ENCODE peak calls at places on chromosomes 1 and 21, in eight cellular contexts. One of them, this sample, is unnamed.

GRCh38 chr1:107555578-107555977 is 409.4 kb downstream of the VAV3 start:
- DNase-seq in mesendoderm: peak
- DNase-seq in RWPE2: no peak
- DNase-seq in CD4-positive, alpha-beta memory T cell: no peak
- DNase-seq in CD8-positive, alpha-beta T cell: no peak
- DNase-seq in cardiac fibroblast: no peak
- DNase-seq in foreskin fibroblast: no peak
- DNase-seq in heart left ventricle: no peak
- DNase-seq in this sample: no peak

GRCh38 chr1:55140546-55140983 is 74.6 kb downstream of the USP24 start:
- DNase-seq in mesendoderm: peak
- DNase-seq in RWPE2: no peak
- DNase-seq in CD4-positive, alpha-beta memory T cell: peak
- DNase-seq in CD8-positive, alpha-beta T cell: peak
- DNase-seq in cardiac fibroblast: peak
- DNase-seq in foreskin fibroblast: peak
- DNase-seq in heart left ventricle: no peak
- DNase-seq in this sample: peak

GRCh38 chr1:12172042-12172851 is 5.5 kb downstream of the TNFRSF1B start:
- DNase-seq in mesendoderm: no peak
- DNase-seq in RWPE2: no peak
- DNase-seq in CD4-positive, alpha-beta memory T cell: peak
- DNase-seq in CD8-positive, alpha-beta T cell: no peak
- DNase-seq in cardiac fibroblast: no peak
- DNase-seq in foreskin fibroblast: no peak
- DNase-seq in heart left ventricle: no peak
- DNase-seq in this sample: no peak

GRCh38 chr1:13699936-13700520 is at the start of gene PRDM2:
- DNase-seq in mesendoderm: peak
- DNase-seq in RWPE2: no peak
- DNase-seq in CD4-positive, alpha-beta memory T cell: peak
- DNase-seq in CD8-positive, alpha-beta T cell: peak
- DNase-seq in cardiac fibroblast: peak
- DNase-seq in foreskin fibroblast: peak
- DNase-seq in heart left ventricle: peak
- DNase-seq in this sample: no peak

GRCh38 chr1:149986486-149987296 is 23.8 kb downstream of the OTUD7B start:
- DNase-seq in mesendoderm: peak
- DNase-seq in RWPE2: no peak
- DNase-seq in CD4-positive, alpha-beta memory T cell: no peak
- DNase-seq in CD8-positive, alpha-beta T cell: no peak
- DNase-seq in cardiac fibroblast: peak
- DNase-seq in foreskin fibroblast: peak
- DNase-seq in heart left ventricle: no peak
- DNase-seq in this sample: peak

GRCh38 chr1:70051926-70052325 is 153.5 kb downstream of the LRRC40 start:
- DNase-seq in mesendoderm: no peak
- DNase-seq in RWPE2: no peak
- DNase-seq in CD4-positive, alpha-beta memory T cell: no peak
- DNase-seq in CD8-positive, alpha-beta T cell: no peak
- DNase-seq in cardiac fibroblast: no peak
- DNase-seq in foreskin fibroblast: no peak
- DNase-seq in heart left ventricle: no peak
- DNase-seq in this sample: no peak

GRCh38 chr1:226679853-226680516 is 59.1 kb downstream of the ITPKB start:
- DNase-seq in mesendoderm: peak
- DNase-seq in RWPE2: no peak
- DNase-seq in CD4-positive, alpha-beta memory T cell: peak
- DNase-seq in CD8-positive, alpha-beta T cell: peak
- DNase-seq in cardiac fibroblast: peak
- DNase-seq in foreskin fibroblast: peak
- DNase-seq in heart left ventricle: peak
- DNase-seq in this sample: no peak

GRCh38 chr1:192696082-192696481 is 60.1 kb downstream of the RGS13 start:
- DNase-seq in mesendoderm: no peak
- DNase-seq in RWPE2: no peak
- DNase-seq in CD4-positive, alpha-beta memory T cell: no peak
- DNase-seq in CD8-positive, alpha-beta T cell: no peak
- DNase-seq in cardiac fibroblast: no peak
- DNase-seq in foreskin fibroblast: no peak
- DNase-seq in heart left ventricle: no peak
- DNase-seq in this sample: no peak

GRCh38 chr1:43074244-43074643 is 97.8 kb downstream of the EBNA1BP2 start:
- DNase-seq in mesendoderm: peak
- DNase-seq in RWPE2: no peak
- DNase-seq in CD4-positive, alpha-beta memory T cell: no peak
- DNase-seq in CD8-positive, alpha-beta T cell: no peak
- DNase-seq in cardiac fibroblast: no peak
- DNase-seq in foreskin fibroblast: no peak
- DNase-seq in heart left ventricle: no peak
- DNase-seq in this sample: no peak

GRCh38 chr1:81369814-81370213 is 430.9 kb upstream of the ADGRL2 start:
- DNase-seq in mesendoderm: peak
- DNase-seq in RWPE2: no peak
- DNase-seq in CD4-positive, alpha-beta memory T cell: no peak
- DNase-seq in CD8-positive, alpha-beta T cell: no peak
- DNase-seq in cardiac fibroblast: no peak
- DNase-seq in foreskin fibroblast: no peak
- DNase-seq in heart left ventricle: no peak
- DNase-seq in this sample: no peak

GRCh38 chr1:207393610-207394009 is 60.5 kb upstream of the CR2 start:
- DNase-seq in mesendoderm: no peak
- DNase-seq in RWPE2: peak
- DNase-seq in CD4-positive, alpha-beta memory T cell: no peak
- DNase-seq in CD8-positive, alpha-beta T cell: no peak
- DNase-seq in cardiac fibroblast: peak
- DNase-seq in foreskin fibroblast: peak
- DNase-seq in heart left ventricle: no peak
- DNase-seq in this sample: peak

GRCh38 chr1:18110968-18111367 is 3.4 kb downstream of the IGSF21 start:
- DNase-seq in mesendoderm: no peak
- DNase-seq in RWPE2: no peak
- DNase-seq in CD4-positive, alpha-beta memory T cell: no peak
- DNase-seq in CD8-positive, alpha-beta T cell: no peak
- DNase-seq in cardiac fibroblast: no peak
- DNase-seq in foreskin fibroblast: peak
- DNase-seq in heart left ventricle: peak
- DNase-seq in this sample: no peak

GRCh38 chr21:42338730-42339715 is 11.8 kb downstream of the TFF2 start:
- DNase-seq in mesendoderm: no peak
- DNase-seq in RWPE2: no peak
- DNase-seq in CD4-positive, alpha-beta memory T cell: no peak
- DNase-seq in CD8-positive, alpha-beta T cell: no peak
- DNase-seq in cardiac fibroblast: no peak
- DNase-seq in foreskin fibroblast: no peak
- DNase-seq in heart left ventricle: no peak
- DNase-seq in this sample: no peak

GRCh38 chr1:18932387-18932786 is 24.1 kb downstream of the IFFO2 start:
- DNase-seq in mesendoderm: no peak
- DNase-seq in RWPE2: no peak
- DNase-seq in CD4-positive, alpha-beta memory T cell: no peak
- DNase-seq in CD8-positive, alpha-beta T cell: no peak
- DNase-seq in cardiac fibroblast: no peak
- DNase-seq in foreskin fibroblast: no peak
- DNase-seq in heart left ventricle: no peak
- DNase-seq in this sample: no peak

GRCh38 chr1:2528016-2528415 is 1.6 kb upstream of the PANK4 start:
- DNase-seq in mesendoderm: no peak
- DNase-seq in RWPE2: no peak
- DNase-seq in CD4-positive, alpha-beta memory T cell: no peak
- DNase-seq in CD8-positive, alpha-beta T cell: no peak
- DNase-seq in cardiac fibroblast: no peak
- DNase-seq in foreskin fibroblast: no peak
- DNase-seq in heart left ventricle: peak
- DNase-seq in this sample: no peak

GRCh38 chr1:33098371-33098770 is 17.4 kb downstream of the AZIN2 start:
- DNase-seq in mesendoderm: no peak
- DNase-seq in RWPE2: no peak
- DNase-seq in CD4-positive, alpha-beta memory T cell: no peak
- DNase-seq in CD8-positive, alpha-beta T cell: no peak
- DNase-seq in cardiac fibroblast: peak
- DNase-seq in foreskin fibroblast: no peak
- DNase-seq in heart left ventricle: no peak
- DNase-seq in this sample: no peak

GRCh38 chr1:167401260-167401873 is 117.0 kb downstream of the CD247 start:
- DNase-seq in mesendoderm: peak
- DNase-seq in RWPE2: no peak
- DNase-seq in CD4-positive, alpha-beta memory T cell: no peak
- DNase-seq in CD8-positive, alpha-beta T cell: peak
- DNase-seq in cardiac fibroblast: peak
- DNase-seq in foreskin fibroblast: peak
- DNase-seq in heart left ventricle: no peak
- DNase-seq in this sample: peak

GRCh38 chr1:226457307-226457712 is 49.4 kb upstream of the PARP1 start:
- DNase-seq in mesendoderm: peak
- DNase-seq in RWPE2: no peak
- DNase-seq in CD4-positive, alpha-beta memory T cell: peak
- DNase-seq in CD8-positive, alpha-beta T cell: peak
- DNase-seq in cardiac fibroblast: no peak
- DNase-seq in foreskin fibroblast: peak
- DNase-seq in heart left ventricle: no peak
- DNase-seq in this sample: no peak

GRCh38 chr1:206998811-206999210 is 28.6 kb upstream of the FCAMR start:
- DNase-seq in mesendoderm: no peak
- DNase-seq in RWPE2: no peak
- DNase-seq in CD4-positive, alpha-beta memory T cell: no peak
- DNase-seq in CD8-positive, alpha-beta T cell: no peak
- DNase-seq in cardiac fibroblast: no peak
- DNase-seq in foreskin fibroblast: no peak
- DNase-seq in heart left ventricle: no peak
- DNase-seq in this sample: no peak

GRCh38 chr1:43708006-43708412 is 673 bp downstream of the ST3GAL3 start:
- DNase-seq in mesendoderm: peak
- DNase-seq in RWPE2: no peak
- DNase-seq in CD4-positive, alpha-beta memory T cell: no peak
- DNase-seq in CD8-positive, alpha-beta T cell: no peak
- DNase-seq in cardiac fibroblast: peak
- DNase-seq in foreskin fibroblast: no peak
- DNase-seq in heart left ventricle: no peak
- DNase-seq in this sample: no peak

GRCh38 chr1:3776231-3777030 is 3.9 kb downstream of the SMIM1 start:
- DNase-seq in mesendoderm: no peak
- DNase-seq in RWPE2: no peak
- DNase-seq in CD4-positive, alpha-beta memory T cell: no peak
- DNase-seq in CD8-positive, alpha-beta T cell: no peak
- DNase-seq in cardiac fibroblast: no peak
- DNase-seq in foreskin fibroblast: no peak
- DNase-seq in heart left ventricle: no peak
- DNase-seq in this sample: no peak

DNA sequence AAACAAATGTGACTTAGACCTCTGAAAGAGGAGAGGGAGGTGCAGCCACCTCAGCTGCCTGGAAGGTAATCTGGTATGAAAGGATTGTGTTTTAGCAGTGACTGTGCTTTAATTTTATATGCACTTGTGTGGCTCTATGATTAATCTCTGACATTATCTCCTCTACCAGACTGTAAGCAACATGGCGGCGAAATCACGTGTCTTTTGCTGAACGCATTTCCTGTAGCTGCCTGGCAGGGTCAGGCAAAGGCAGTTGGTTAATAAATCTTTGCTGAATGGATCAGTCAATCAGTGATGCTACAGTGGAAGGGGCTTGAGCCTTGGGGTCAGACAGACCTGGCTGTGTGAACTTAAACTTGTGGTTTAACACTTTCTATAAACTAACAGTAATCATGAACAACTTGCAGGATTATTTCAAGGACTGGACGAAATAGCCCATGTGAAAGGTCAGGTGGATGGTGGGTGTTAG is 96.9 kb downstream of the ADSS2 start:
- DNase-seq in mesendoderm: no peak
- DNase-seq in RWPE2: no peak
- DNase-seq in CD4-positive, alpha-beta memory T cell: no peak
- DNase-seq in CD8-positive, alpha-beta T cell: no peak
- DNase-seq in cardiac fibroblast: no peak
- DNase-seq in foreskin fibroblast: peak
- DNase-seq in heart left ventricle: no peak
- DNase-seq in this sample: no peak
- H3K4me3 ChIP-seq in mesendoderm: no peak
- H3K4me3 ChIP-seq in RWPE2: no peak
- H3K4me3 ChIP-seq in CD4-positive, alpha-beta memory T cell: no peak
- H3K4me3 ChIP-seq in CD8-positive, alpha-beta T cell: no peak
- H3K4me3 ChIP-seq in cardiac fibroblast: no peak
- H3K4me3 ChIP-seq in foreskin fibroblast: no peak
- H3K4me3 ChIP-seq in heart left ventricle: no peak
- H3K4me3 ChIP-seq in this sample: no peak

DNA sequence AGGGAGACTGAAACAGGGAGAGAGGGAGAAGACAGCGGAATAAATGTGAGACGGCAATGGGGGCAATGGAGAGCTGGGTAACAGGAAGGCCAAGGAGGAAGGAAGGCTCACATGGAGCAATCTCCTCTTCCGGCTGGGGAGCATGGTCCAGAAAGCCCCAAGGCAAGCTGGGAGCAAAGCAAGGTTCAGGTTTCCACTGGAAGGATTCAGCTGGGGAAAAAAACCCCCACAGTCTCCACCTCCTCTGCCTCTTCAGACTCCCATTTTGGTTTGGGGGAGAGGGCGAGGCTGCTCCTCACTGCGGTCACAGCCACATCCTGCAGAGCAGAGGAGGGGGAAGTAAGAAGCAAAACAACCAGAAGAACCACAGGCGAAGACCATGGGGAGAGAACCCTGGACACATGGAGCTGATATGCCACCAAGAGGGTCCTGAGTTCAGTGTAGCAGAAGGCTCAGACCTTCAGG is 650 bp downstream of the TNFAIP8L2 start:
- DNase-seq in mesendoderm: no peak
- DNase-seq in RWPE2: no peak
- DNase-seq in CD4-positive, alpha-beta memory T cell: peak
- DNase-seq in CD8-positive, alpha-beta T cell: peak
- DNase-seq in cardiac fibroblast: no peak
- DNase-seq in foreskin fibroblast: no peak
- DNase-seq in heart left ventricle: no peak
- DNase-seq in this sample: no peak
- H3K4me3 ChIP-seq in mesendoderm: no peak
- H3K4me3 ChIP-seq in RWPE2: no peak
- H3K4me3 ChIP-seq in CD4-positive, alpha-beta memory T cell: peak
- H3K4me3 ChIP-seq in CD8-positive, alpha-beta T cell: peak
- H3K4me3 ChIP-seq in cardiac fibroblast: no peak
- H3K4me3 ChIP-seq in foreskin fibroblast: no peak
- H3K4me3 ChIP-seq in heart left ventricle: peak
- H3K4me3 ChIP-seq in this sample: no peak

GRCh38 chr1:181099152-181100014 is 10.9 kb downstream of the IER5 start:
- DNase-seq in mesendoderm: peak
- DNase-seq in RWPE2: no peak
- DNase-seq in CD4-positive, alpha-beta memory T cell: no peak
- DNase-seq in CD8-positive, alpha-beta T cell: no peak
- DNase-seq in cardiac fibroblast: peak
- DNase-seq in foreskin fibroblast: peak
- DNase-seq in heart left ventricle: no peak
- DNase-seq in this sample: peak
- H3K4me3 ChIP-seq in mesendoderm: no peak
- H3K4me3 ChIP-seq in RWPE2: no peak
- H3K4me3 ChIP-seq in CD4-positive, alpha-beta memory T cell: no peak
- H3K4me3 ChIP-seq in CD8-positive, alpha-beta T cell: no peak
- H3K4me3 ChIP-seq in cardiac fibroblast: no peak
- H3K4me3 ChIP-seq in foreskin fibroblast: no peak
- H3K4me3 ChIP-seq in heart left ventricle: no peak
- H3K4me3 ChIP-seq in this sample: no peak

DNA sequence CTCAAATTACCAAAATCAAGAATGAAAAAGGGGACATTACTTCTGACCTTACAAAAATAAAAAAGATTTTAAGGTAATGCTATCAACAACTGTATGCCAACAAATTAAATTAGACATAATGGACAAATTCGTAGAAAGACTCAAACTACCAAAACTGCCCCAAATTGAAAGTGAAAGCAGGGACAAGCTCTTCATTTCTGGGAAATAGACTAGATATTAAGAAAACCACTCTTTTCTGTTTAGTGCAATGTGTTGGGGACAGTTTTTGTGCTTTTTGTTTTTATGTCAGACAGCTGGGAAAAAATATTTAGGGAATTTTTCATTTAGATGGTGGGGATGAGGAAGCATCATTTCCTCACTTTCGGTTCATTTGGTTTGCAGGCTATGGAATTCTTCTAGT is 4.9 kb upstream of the GBP1 start:
- DNase-seq in mesendoderm: no peak
- DNase-seq in RWPE2: no peak
- DNase-seq in CD4-positive, alpha-beta memory T cell: no peak
- DNase-seq in CD8-positive, alpha-beta T cell: no peak
- DNase-seq in cardiac fibroblast: peak
- DNase-seq in foreskin fibroblast: peak
- DNase-seq in heart left ventricle: no peak
- DNase-seq in this sample: no peak
- H3K4me3 ChIP-seq in mesendoderm: no peak
- H3K4me3 ChIP-seq in RWPE2: no peak
- H3K4me3 ChIP-seq in CD4-positive, alpha-beta memory T cell: peak
- H3K4me3 ChIP-seq in CD8-positive, alpha-beta T cell: peak
- H3K4me3 ChIP-seq in cardiac fibroblast: peak
- H3K4me3 ChIP-seq in foreskin fibroblast: peak
- H3K4me3 ChIP-seq in heart left ventricle: peak
- H3K4me3 ChIP-seq in this sample: peak